ENCODE peak calls at places on chromosomes 4 and X, in five cellular contexts. One of them, this sample, is unnamed.

GRCh38 chrX:47475476-47475875 is 7.5 kb downstream of the ZNF41 start:
- DNase-seq in kidney tubule cell: no peak
- DNase-seq in stimulated activated naive CD4-positive, alpha-beta T cell: no peak
- DNase-seq in stimulated activated CD4-positive, alpha-beta T cell treated with anti-CD3 and anti-CD28 coated beads, Interleukin-4, amount 100 ng/mL, for 4 hours: no peak
- DNase-seq in WTC11: no peak
- DNase-seq in this sample: no peak

GRCh38 chr4:1208266-1208961 is 36.0 kb upstream of the SPON2 start:
- DNase-seq in kidney tubule cell: no peak
- DNase-seq in stimulated activated naive CD4-positive, alpha-beta T cell: no peak
- DNase-seq in stimulated activated CD4-positive, alpha-beta T cell treated with anti-CD3 and anti-CD28 coated beads, Interleukin-4, amount 100 ng/mL, for 4 hours: no peak
- DNase-seq in WTC11: no peak
- DNase-seq in this sample: no peak

GRCh38 chrX:154540897-154541535 is 5.6 kb downstream of the G6PD start:
- DNase-seq in kidney tubule cell: peak
- DNase-seq in stimulated activated naive CD4-positive, alpha-beta T cell: no peak
- DNase-seq in stimulated activated CD4-positive, alpha-beta T cell treated with anti-CD3 and anti-CD28 coated beads, Interleukin-4, amount 100 ng/mL, for 4 hours: no peak
- DNase-seq in WTC11: no peak
- DNase-seq in this sample: no peak

GRCh38 chr4:180380733-180381132 is 1862.5 kb upstream of the TENM3 start:
- DNase-seq in kidney tubule cell: peak
- DNase-seq in stimulated activated naive CD4-positive, alpha-beta T cell: no peak
- DNase-seq in stimulated activated CD4-positive, alpha-beta T cell treated with anti-CD3 and anti-CD28 coated beads, Interleukin-4, amount 100 ng/mL, for 4 hours: no peak
- DNase-seq in WTC11: no peak
- DNase-seq in this sample: no peak

GRCh38 chrX:136386821-136387220 is 86.1 kb downstream of the ADGRG4 start:
- DNase-seq in kidney tubule cell: no peak
- DNase-seq in stimulated activated naive CD4-positive, alpha-beta T cell: no peak
- DNase-seq in stimulated activated CD4-positive, alpha-beta T cell treated with anti-CD3 and anti-CD28 coated beads, Interleukin-4, amount 100 ng/mL, for 4 hours: no peak
- DNase-seq in WTC11: no peak
- DNase-seq in this sample: no peak

GRCh38 chr4:73917081-73917501 is 47.9 kb downstream of the CXCL1 start:
- DNase-seq in kidney tubule cell: peak
- DNase-seq in stimulated activated naive CD4-positive, alpha-beta T cell: no peak
- DNase-seq in stimulated activated CD4-positive, alpha-beta T cell treated with anti-CD3 and anti-CD28 coated beads, Interleukin-4, amount 100 ng/mL, for 4 hours: no peak
- DNase-seq in WTC11: no peak
- DNase-seq in this sample: no peak

GRCh38 chr4:2643555-2643954 is 107.1 kb downstream of the FAM193A start:
- DNase-seq in kidney tubule cell: no peak
- DNase-seq in stimulated activated naive CD4-positive, alpha-beta T cell: no peak
- DNase-seq in stimulated activated CD4-positive, alpha-beta T cell treated with anti-CD3 and anti-CD28 coated beads, Interleukin-4, amount 100 ng/mL, for 4 hours: no peak
- DNase-seq in WTC11: no peak
- DNase-seq in this sample: no peak

GRCh38 chrX:52558140-52558539 is 41.3 kb upstream of the XAGE1B start:
- DNase-seq in kidney tubule cell: no peak
- DNase-seq in stimulated activated naive CD4-positive, alpha-beta T cell: no peak
- DNase-seq in stimulated activated CD4-positive, alpha-beta T cell treated with anti-CD3 and anti-CD28 coated beads, Interleukin-4, amount 100 ng/mL, for 4 hours: no peak
- DNase-seq in WTC11: no peak
- DNase-seq in this sample: no peak

GRCh38 chr4:127856485-127857447 is 23.9 kb upstream of the PLK4 start:
- DNase-seq in kidney tubule cell: peak
- DNase-seq in stimulated activated naive CD4-positive, alpha-beta T cell: no peak
- DNase-seq in stimulated activated CD4-positive, alpha-beta T cell treated with anti-CD3 and anti-CD28 coated beads, Interleukin-4, amount 100 ng/mL, for 4 hours: no peak
- DNase-seq in WTC11: no peak
- DNase-seq in this sample: no peak

GRCh38 chr4:5100336-5100735 is 49.1 kb downstream of the STK32B start:
- DNase-seq in kidney tubule cell: no peak
- DNase-seq in stimulated activated naive CD4-positive, alpha-beta T cell: no peak
- DNase-seq in stimulated activated CD4-positive, alpha-beta T cell treated with anti-CD3 and anti-CD28 coated beads, Interleukin-4, amount 100 ng/mL, for 4 hours: no peak
- DNase-seq in WTC11: no peak
- DNase-seq in this sample: no peak

GRCh38 chr4:177077572-177077971 is 232.1 kb upstream of the NEIL3 start:
- DNase-seq in kidney tubule cell: no peak
- DNase-seq in stimulated activated naive CD4-positive, alpha-beta T cell: no peak
- DNase-seq in stimulated activated CD4-positive, alpha-beta T cell treated with anti-CD3 and anti-CD28 coated beads, Interleukin-4, amount 100 ng/mL, for 4 hours: no peak
- DNase-seq in WTC11: no peak
- DNase-seq in this sample: no peak

GRCh38 chr4:13294961-13295605 is 189.1 kb downstream of the RAB28 start:
- DNase-seq in kidney tubule cell: peak
- DNase-seq in stimulated activated naive CD4-positive, alpha-beta T cell: no peak
- DNase-seq in stimulated activated CD4-positive, alpha-beta T cell treated with anti-CD3 and anti-CD28 coated beads, Interleukin-4, amount 100 ng/mL, for 4 hours: no peak
- DNase-seq in WTC11: no peak
- DNase-seq in this sample: no peak

GRCh38 chr4:141126769-141127168 is 6.5 kb downstream of the RNF150 start:
- DNase-seq in kidney tubule cell: peak
- DNase-seq in stimulated activated naive CD4-positive, alpha-beta T cell: no peak
- DNase-seq in stimulated activated CD4-positive, alpha-beta T cell treated with anti-CD3 and anti-CD28 coated beads, Interleukin-4, amount 100 ng/mL, for 4 hours: no peak
- DNase-seq in WTC11: no peak
- DNase-seq in this sample: no peak

GRCh38 chr4:113633467-113633866 is 128.1 kb downstream of the CAMK2D start:
- DNase-seq in kidney tubule cell: no peak
- DNase-seq in stimulated activated naive CD4-positive, alpha-beta T cell: no peak
- DNase-seq in stimulated activated CD4-positive, alpha-beta T cell treated with anti-CD3 and anti-CD28 coated beads, Interleukin-4, amount 100 ng/mL, for 4 hours: no peak
- DNase-seq in WTC11: no peak
- DNase-seq in this sample: no peak

GRCh38 chr4:113435893-113436292 is 325.6 kb downstream of the CAMK2D start:
- DNase-seq in kidney tubule cell: peak
- DNase-seq in stimulated activated naive CD4-positive, alpha-beta T cell: no peak
- DNase-seq in stimulated activated CD4-positive, alpha-beta T cell treated with anti-CD3 and anti-CD28 coated beads, Interleukin-4, amount 100 ng/mL, for 4 hours: no peak
- DNase-seq in WTC11: no peak
- DNase-seq in this sample: no peak

GRCh38 chr4:16034010-16034829 is 49.6 kb downstream of the PROM1 start:
- DNase-seq in kidney tubule cell: peak
- DNase-seq in stimulated activated naive CD4-positive, alpha-beta T cell: no peak
- DNase-seq in stimulated activated CD4-positive, alpha-beta T cell treated with anti-CD3 and anti-CD28 coated beads, Interleukin-4, amount 100 ng/mL, for 4 hours: no peak
- DNase-seq in WTC11: no peak
- DNase-seq in this sample: no peak